ENCODE peak calls at places on chromosome 3, in eight cellular contexts. A is tibial artery, G is A549, W is MCF 10A, F is cardiac muscle cell, Q is MM.1S, X is colonic mucosa, B is fibroblast of the aortic adventitia. C is an unnamed sample.
A peak's percentile ranks its signal among the peaks of the same experiment; 100 is the strongest.

GRCh38 chr3:39279745-39280517 is at the start of gene CX3CR1:
- DNase-seq in Q (no peak), A (no peak), F (no peak), X (no peak), B (no peak), W (no peak), G (no peak), C (no peak)

GRCh38 chr3:42507252-42507651 is 4.8 kb downstream of the VIPR1 start:
- DNase-seq in F (no peak), B (no peak), Q (no peak), X (peak; percentile 86), W (no peak), G (no peak), A (peak; percentile 58), C (no peak)

GRCh38 chr3:72196377-72196929 is 411.5 kb upstream of the PROK2 start:
- DNase-seq in Q (no peak), A (no peak), X (no peak), W (no peak), G (no peak), B (no peak), F (no peak), C (no peak)

GRCh38 chr3:157201648-157202278 is 41.8 kb upstream of the CCNL1 start:
- DNase-seq in A (no peak), F (peak; percentile 74), W (peak; percentile 52), X (no peak), B (peak; percentile 76), Q (peak; percentile 81), G (peak; percentile 57), C (peak; percentile 62)

GRCh38 chr3:43161684-43162512 is 56.0 kb upstream of the POMGNT2 start:
- DNase-seq in F (peak; percentile 76), X (no peak), A (no peak), W (peak; percentile 49), B (peak; percentile 69), Q (peak; percentile 70), G (no peak), C (peak; percentile 70)

GRCh38 chr3:194042947-194043346 is 93.0 kb upstream of the HES1 start:
- DNase-seq in W (no peak), A (no peak), B (peak; percentile 13), F (peak; percentile 58), Q (no peak), X (no peak), G (no peak), C (peak; percentile 74)

GRCh38 chr3:185069583-185070030 is 83.3 kb downstream of the C3orf70 start:
- DNase-seq in B (no peak), Q (no peak), F (no peak), X (peak; percentile 64), A (no peak), G (no peak), W (no peak), C (no peak)

GRCh38 chr3:136075816-136076215 is 110.3 kb downstream of the PPP2R3A start:
- DNase-seq in A (no peak), G (no peak), W (no peak), X (no peak), Q (no peak), F (peak; percentile 63), B (peak; percentile 63), C (peak; percentile 70)

GRCh38 chr3:126947429-126947828 is 35.5 kb upstream of the PLXNA1 start:
- DNase-seq in W (no peak), G (no peak), B (no peak), X (no peak), Q (no peak), F (no peak), A (no peak), C (no peak)

GRCh38 chr3:32430900-32431299 is 39.2 kb downstream of the CMTM7 start:
- DNase-seq in B (no peak), F (no peak), X (no peak), G (no peak), Q (no peak), W (no peak), A (no peak), C (no peak)

GRCh38 chr3:98095870-98096269 is 8.9 kb downstream of the OR5AC2 start:
- DNase-seq in Q (no peak), X (no peak), W (no peak), F (no peak), G (no peak), B (no peak), A (no peak), C (no peak)

GRCh38 chr3:75938921-75939320 is 153.6 kb upstream of the ZNF717 start:
- DNase-seq in X (no peak), W (no peak), A (no peak), F (no peak), B (no peak), G (no peak), Q (no peak), C (no peak)

GRCh38 chr3:16884084-16884747 is 539 bp upstream of the PLCL2 start:
- DNase-seq in W (no peak), X (peak; percentile 77), A (peak; percentile 79), F (peak; percentile 65), B (no peak), Q (peak; percentile 52), G (peak; percentile 92), C (peak; percentile 25)
- TF ChIP-seq CTCF in W (peak; percentile 16), X (peak; percentile 72), A (peak; percentile 64), F (peak; percentile 57), B (peak; percentile 63), Q (peak; percentile 57), G (peak; percentile 74), C (peak; percentile 44)

GRCh38 chr3:52446042-52446441 is 1.1 kb upstream of the SEMA3G start:
- DNase-seq in B (no peak), F (no peak), G (no peak), X (no peak), A (no peak), W (no peak), Q (no peak), C (no peak)

GRCh38 chr3:52443268-52443610 is 1.7 kb downstream of the SEMA3G start:
- DNase-seq in W (no peak), F (no peak), B (no peak), X (no peak), A (no peak), G (no peak), Q (no peak), C (no peak)

GRCh38 chr3:52446631-52447511 is 2.0 kb upstream of the SEMA3G start:
- DNase-seq in F (peak; percentile 56), X (peak; percentile 69), Q (peak; percentile 66), B (peak; percentile 56), A (peak; percentile 72), G (no peak), W (peak; percentile 68), C (peak; percentile 34)

GRCh38 chr3:52443791-52444687 is 864 bp downstream of the SEMA3G start:
- DNase-seq in F (no peak), G (no peak), X (no peak), B (no peak), Q (no peak), W (no peak), A (peak; percentile 55), C (no peak)

DNA sequence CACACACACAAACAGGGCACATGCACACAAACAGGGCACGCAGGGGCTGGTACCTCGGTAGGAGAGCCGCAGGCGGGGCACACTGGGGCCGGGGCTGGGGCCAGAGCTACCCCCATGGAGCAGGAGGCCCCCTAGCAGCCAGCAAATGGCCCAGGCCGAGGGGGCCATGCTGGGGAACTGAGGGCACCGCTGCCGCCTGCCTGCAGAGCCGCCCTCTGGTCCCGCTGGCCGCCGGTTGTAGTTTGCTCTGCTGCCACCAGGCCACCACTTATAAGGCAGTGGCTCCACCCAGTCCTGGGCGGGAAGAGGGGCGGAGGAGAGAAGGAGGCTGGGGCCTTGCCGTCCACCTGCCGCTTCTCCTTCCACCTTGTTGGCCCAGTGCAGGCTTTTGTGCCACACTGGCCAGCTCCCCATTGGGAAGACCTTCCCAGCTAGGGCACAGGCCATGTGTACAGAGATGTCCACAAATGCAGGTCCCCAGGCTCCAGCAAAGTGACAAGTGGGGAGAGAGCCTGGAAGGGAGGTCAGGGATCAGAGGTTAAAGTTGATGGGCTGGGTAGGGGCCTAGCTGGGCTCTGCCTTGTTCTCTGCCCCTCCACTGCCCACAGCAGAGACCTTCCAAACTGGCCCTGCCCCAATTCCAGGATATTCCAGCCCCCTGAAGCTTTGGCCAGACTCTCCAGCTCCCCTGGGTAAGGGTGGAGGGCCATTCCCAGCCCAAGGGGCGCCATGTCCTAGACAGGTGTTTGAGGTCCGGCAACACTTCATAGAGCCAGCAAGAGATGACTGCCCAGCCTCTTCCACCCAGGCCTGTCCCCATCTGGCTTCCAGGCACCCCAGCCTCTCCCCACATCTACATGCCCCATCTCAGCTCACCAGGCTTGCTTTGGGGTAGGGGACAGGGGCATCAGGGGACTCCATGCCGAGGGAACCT is at the start of gene SEMA3G:
- DNase-seq in W (peak; percentile 68), A (peak; percentile 85), X (peak; percentile 81), Q (peak; percentile 85), F (peak; percentile 60), B (peak; percentile 34), G (peak; percentile 50), C (peak; percentile 53)
- TF ChIP-seq CTCF in W (peak; percentile 23), A (peak; percentile 81), X (peak; percentile 60), Q (peak; percentile 57), F (peak; percentile 24), B (peak; percentile 63), G (no peak), C (peak; percentile 57)

DNA sequence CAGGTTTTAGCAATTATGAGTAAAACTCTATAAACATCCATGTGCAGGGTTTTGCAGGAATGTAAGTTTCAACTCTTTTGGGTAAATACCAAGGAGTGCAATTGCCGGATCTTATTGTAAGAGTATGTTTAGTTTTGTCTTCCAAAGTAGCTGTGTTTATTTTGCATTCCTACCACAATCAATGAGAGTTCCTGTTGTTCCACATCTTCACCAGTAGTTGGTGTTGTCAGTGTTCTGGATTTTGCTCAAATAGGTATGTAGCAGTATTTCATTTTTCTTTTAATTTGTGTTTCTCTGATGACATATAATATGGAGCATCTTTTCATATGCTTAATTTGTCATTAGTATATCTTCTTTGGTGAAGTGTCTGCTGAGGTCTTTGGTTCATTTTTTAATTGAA is 185.1 kb upstream of the GALNT15 start:
- DNase-seq in B (no peak), G (no peak), X (no peak), A (no peak), F (peak; percentile 8), Q (no peak), W (no peak), C (peak; percentile 73)
- TF ChIP-seq CTCF in B (peak; percentile 23), G (no peak), X (no peak), A (no peak), F (peak; percentile 46), Q (peak; percentile 22), W (no peak), C (peak; percentile 45)

DNA sequence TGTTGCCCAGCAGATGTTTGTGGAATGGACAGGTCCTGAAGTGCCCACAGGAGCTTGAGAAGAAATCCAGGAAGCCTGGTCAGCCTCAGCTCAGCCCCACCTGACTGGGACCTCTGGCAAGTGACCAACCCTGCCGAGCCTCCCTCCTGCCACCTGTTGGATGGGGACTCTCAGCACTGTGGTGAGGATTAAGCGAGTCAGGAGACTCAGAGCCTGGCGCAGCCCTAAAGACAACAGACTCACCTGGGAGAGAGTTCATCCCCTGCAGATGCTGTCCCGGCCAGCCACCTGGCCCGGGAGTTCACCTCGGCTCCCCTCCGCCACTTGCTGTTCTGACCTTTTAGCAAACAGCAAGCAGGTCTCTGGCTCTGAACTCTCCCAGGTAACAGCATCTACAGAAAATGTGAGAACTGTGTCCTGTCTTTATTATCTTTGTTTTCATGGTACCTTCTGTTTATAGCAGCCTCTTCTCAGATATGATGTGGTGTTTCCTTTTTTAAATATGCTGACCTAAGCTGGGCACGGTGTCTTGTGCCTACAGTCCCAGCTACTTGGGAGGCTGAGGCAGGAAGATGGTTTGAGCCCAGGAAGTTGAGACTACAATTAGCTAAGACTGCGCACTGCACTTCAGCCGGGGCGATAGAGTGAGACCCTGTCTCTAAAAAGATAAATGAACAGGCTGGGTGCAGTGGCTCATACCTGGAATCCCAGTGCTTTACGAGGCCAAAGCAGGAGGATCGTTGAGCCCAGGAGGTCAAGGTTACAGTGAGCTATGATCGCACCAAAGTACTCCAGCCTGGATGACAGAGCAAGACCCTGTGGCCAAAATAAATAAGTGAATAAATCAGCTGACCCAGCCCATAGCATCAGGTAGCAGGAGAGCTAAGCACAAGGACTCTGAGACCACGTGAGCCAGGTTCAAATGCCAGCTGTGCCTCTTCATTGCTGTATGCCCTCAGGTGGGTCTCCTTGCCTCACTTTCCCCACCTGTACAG is 32.4 kb upstream of the SLC6A6 start:
- DNase-seq in W (peak; percentile 37), B (no peak), G (peak; percentile 48), X (peak; percentile 76), Q (peak; percentile 68), A (no peak), F (no peak), C (no peak)
- TF ChIP-seq CTCF in W (peak; percentile 14), B (no peak), G (peak; percentile 31), X (peak; percentile 40), Q (peak; percentile 54), A (no peak), F (no peak), C (no peak)

C was measured in AG10803.